ENCODE peak calls at places on chromosomes 13 and 19, in six cellular contexts. One of them, this sample, is unnamed.

GRCh38 chr19:18717601-18718000 is 34.1 kb downstream of the CRTC1 start:
- DNase-seq in HFF-Myc: no peak
- DNase-seq in AG04449: no peak
- DNase-seq in A549: no peak
- DNase-seq in HCT116: no peak
- DNase-seq in heart left ventricle: no peak
- DNase-seq in this sample: no peak

GRCh38 chr19:17579523-17580244 is 24.2 kb downstream of the COLGALT1 start:
- DNase-seq in HFF-Myc: no peak
- DNase-seq in A549: peak; percentile 73
- DNase-seq in AG04449: no peak
- DNase-seq in HCT116: peak; percentile 90
- DNase-seq in heart left ventricle: peak; percentile 44
- DNase-seq in this sample: no peak

GRCh38 chr19:51821921-51822716 is 27.2 kb downstream of the FPR3 start:
- DNase-seq in HFF-Myc: no peak
- DNase-seq in A549: no peak
- DNase-seq in AG04449: no peak
- DNase-seq in heart left ventricle: no peak
- DNase-seq in HCT116: no peak
- DNase-seq in this sample: no peak

GRCh38 chr13:25375727-25376358 is 4.1 kb downstream of the ATP8A2 start:
- DNase-seq in AG04449: peak; percentile 4
- DNase-seq in HCT116: peak; percentile 31
- DNase-seq in A549: peak; percentile 13
- DNase-seq in HFF-Myc: peak; percentile 5
- DNase-seq in heart left ventricle: no peak
- DNase-seq in this sample: no peak

GRCh38 chr19:49549045-49549444 is 21.2 kb downstream of the RCN3 start:
- DNase-seq in HFF-Myc: no peak
- DNase-seq in AG04449: no peak
- DNase-seq in HCT116: no peak
- DNase-seq in heart left ventricle: no peak
- DNase-seq in A549: no peak
- DNase-seq in this sample: no peak

GRCh38 chr19:2167896-2168618 is 4.3 kb downstream of the DOT1L start:
- DNase-seq in heart left ventricle: peak; percentile 85
- DNase-seq in HFF-Myc: no peak
- DNase-seq in HCT116: no peak
- DNase-seq in AG04449: no peak
- DNase-seq in A549: no peak
- DNase-seq in this sample: no peak

GRCh38 chr13:70829748-70830147 is 721.5 kb upstream of the KLHL1 start:
- DNase-seq in HCT116: no peak
- DNase-seq in AG04449: no peak
- DNase-seq in A549: no peak
- DNase-seq in HFF-Myc: no peak
- DNase-seq in heart left ventricle: no peak
- DNase-seq in this sample: no peak

GRCh38 chr13:27960362-27961226 is 8.5 kb downstream of the CDX2 start:
- DNase-seq in AG04449: no peak
- DNase-seq in HCT116: no peak
- DNase-seq in A549: peak; percentile 55
- DNase-seq in HFF-Myc: no peak
- DNase-seq in heart left ventricle: no peak
- DNase-seq in this sample: no peak

GRCh38 chr19:49061000-49061399 is 3.5 kb upstream of the CGB7 start:
- DNase-seq in AG04449: no peak
- DNase-seq in HFF-Myc: no peak
- DNase-seq in heart left ventricle: no peak
- DNase-seq in HCT116: no peak
- DNase-seq in A549: no peak
- DNase-seq in this sample: no peak

GRCh38 chr19:20928371-20928770 is 5.3 kb downstream of the ZNF85 start:
- DNase-seq in HFF-Myc: peak; percentile 14
- DNase-seq in heart left ventricle: no peak
- DNase-seq in AG04449: peak; percentile 50
- DNase-seq in HCT116: no peak
- DNase-seq in A549: no peak
- DNase-seq in this sample: peak; percentile 8

GRCh38 chr13:26600345-26600761 is 42.9 kb downstream of the WASF3 start:
- DNase-seq in A549: no peak
- DNase-seq in HFF-Myc: no peak
- DNase-seq in heart left ventricle: no peak
- DNase-seq in HCT116: no peak
- DNase-seq in AG04449: no peak
- DNase-seq in this sample: peak; percentile 15

GRCh38 chr19:9586764-9587163 is 2.5 kb upstream of the ZNF121 start:
- DNase-seq in heart left ventricle: peak; percentile 48
- DNase-seq in A549: no peak
- DNase-seq in HCT116: peak; percentile 82
- DNase-seq in AG04449: peak; percentile 16
- DNase-seq in HFF-Myc: peak; percentile 26
- DNase-seq in this sample: no peak

GRCh38 chr13:99811067-99811715 is 160.4 kb downstream of the ZIC5 start:
- DNase-seq in HFF-Myc: no peak
- DNase-seq in HCT116: no peak
- DNase-seq in heart left ventricle: no peak
- DNase-seq in A549: no peak
- DNase-seq in AG04449: no peak
- DNase-seq in this sample: no peak

GRCh38 chr13:25046274-25046984 is 49.5 kb upstream of the PABPC3 start:
- DNase-seq in heart left ventricle: no peak
- DNase-seq in A549: no peak
- DNase-seq in AG04449: no peak
- DNase-seq in HCT116: no peak
- DNase-seq in HFF-Myc: no peak
- DNase-seq in this sample: no peak

GRCh38 chr19:43425567-43426392 is 11.1 kb downstream of the TEX101 start:
- DNase-seq in HCT116: peak; percentile 18
- DNase-seq in A549: no peak
- DNase-seq in HFF-Myc: no peak
- DNase-seq in heart left ventricle: no peak
- DNase-seq in AG04449: no peak
- DNase-seq in this sample: no peak

GRCh38 chr19:38464421-38465082 is 31.1 kb downstream of the RYR1 start:
- DNase-seq in HFF-Myc: no peak
- DNase-seq in heart left ventricle: no peak
- DNase-seq in AG04449: no peak
- DNase-seq in HCT116: no peak
- DNase-seq in A549: no peak
- DNase-seq in this sample: no peak

GRCh38 chr19:39430675-39431593 is 4.8 kb downstream of the RPS16 start:
- DNase-seq in HFF-Myc: peak; percentile 83
- DNase-seq in AG04449: no peak
- DNase-seq in A549: peak; percentile 99
- DNase-seq in HCT116: peak; percentile 97
- DNase-seq in heart left ventricle: no peak
- DNase-seq in this sample: no peak

GRCh38 chr13:67277581-67277980 is 47.4 kb upstream of the PCDH9 start:
- DNase-seq in A549: no peak
- DNase-seq in HFF-Myc: no peak
- DNase-seq in HCT116: no peak
- DNase-seq in heart left ventricle: no peak
- DNase-seq in AG04449: no peak
- DNase-seq in this sample: no peak

GRCh38 chr13:41122838-41123237 is 9.8 kb downstream of the KBTBD6 start:
- DNase-seq in AG04449: no peak
- DNase-seq in HCT116: no peak
- DNase-seq in heart left ventricle: no peak
- DNase-seq in HFF-Myc: no peak
- DNase-seq in A549: no peak
- DNase-seq in this sample: no peak

GRCh38 chr19:23436318-23436717 is 41.0 kb upstream of the ZNF91 start:
- DNase-seq in A549: no peak
- DNase-seq in AG04449: no peak
- DNase-seq in heart left ventricle: no peak
- DNase-seq in HFF-Myc: no peak
- DNase-seq in HCT116: no peak
- DNase-seq in this sample: no peak

GRCh38 chr13:110680852-110681251 is 25.1 kb downstream of the CARS2 start:
- DNase-seq in HFF-Myc: no peak
- DNase-seq in HCT116: peak; percentile 10
- DNase-seq in A549: peak; percentile 43
- DNase-seq in AG04449: no peak
- DNase-seq in heart left ventricle: no peak
- DNase-seq in this sample: no peak

GRCh38 chr13:23558675-23559536 is 11.3 kb upstream of the TNFRSF19 start:
- DNase-seq in HFF-Myc: no peak
- DNase-seq in AG04449: peak; percentile 75
- DNase-seq in A549: peak; percentile 72
- DNase-seq in HCT116: peak; percentile 10
- DNase-seq in heart left ventricle: no peak
- DNase-seq in this sample: no peak

GRCh38 chr13:45374917-45375316 is 33.9 kb upstream of the TPT1 start:
- DNase-seq in A549: no peak
- DNase-seq in AG04449: no peak
- DNase-seq in HFF-Myc: no peak
- DNase-seq in HCT116: no peak
- DNase-seq in heart left ventricle: no peak
- DNase-seq in this sample: no peak

GRCh38 chr13:102686024-102686423 is 8.8 kb downstream of the METTL21C start:
- DNase-seq in heart left ventricle: no peak
- DNase-seq in HCT116: no peak
- DNase-seq in A549: no peak
- DNase-seq in HFF-Myc: no peak
- DNase-seq in AG04449: no peak
- DNase-seq in this sample: no peak

GRCh38 chr13:91347996-91348905 is 764 bp downstream of the MIR17HG start:
- DNase-seq in AG04449: no peak
- DNase-seq in heart left ventricle: peak; percentile 61
- DNase-seq in HFF-Myc: no peak
- DNase-seq in A549: peak; percentile 48
- DNase-seq in HCT116: no peak
- DNase-seq in this sample: no peak

GRCh38 chr13:103634066-103634465 is 567.8 kb upstream of the SLC10A2 start:
- DNase-seq in AG04449: no peak
- DNase-seq in heart left ventricle: no peak
- DNase-seq in A549: no peak
- DNase-seq in HCT116: no peak
- DNase-seq in HFF-Myc: no peak
- DNase-seq in this sample: no peak

GRCh38 chr13:51721485-51721884 is 82.5 kb downstream of the DHRS12 start:
- DNase-seq in heart left ventricle: peak; percentile 47
- DNase-seq in A549: no peak
- DNase-seq in HCT116: no peak
- DNase-seq in HFF-Myc: no peak
- DNase-seq in AG04449: no peak
- DNase-seq in this sample: no peak

GRCh38 chr13:94305463-94305862 is 174.0 kb downstream of the DCT start:
- DNase-seq in heart left ventricle: no peak
- DNase-seq in HFF-Myc: peak; percentile 52
- DNase-seq in AG04449: no peak
- DNase-seq in HCT116: no peak
- DNase-seq in A549: no peak
- DNase-seq in this sample: peak; percentile 50

GRCh38 chr13:24008679-24009078 is 111.4 kb upstream of the C1QTNF9B start:
- DNase-seq in AG04449: no peak
- DNase-seq in HCT116: no peak
- DNase-seq in heart left ventricle: no peak
- DNase-seq in HFF-Myc: no peak
- DNase-seq in A549: no peak
- DNase-seq in this sample: no peak

GRCh38 chr13:50543767-50544166 is 299.7 kb downstream of the DLEU7 start:
- DNase-seq in A549: no peak
- DNase-seq in heart left ventricle: no peak
- DNase-seq in AG04449: peak; percentile 65
- DNase-seq in HFF-Myc: no peak
- DNase-seq in HCT116: no peak
- DNase-seq in this sample: no peak

GRCh38 chr19:3403489-3404323 is 37.3 kb downstream of the NFIC start:
- DNase-seq in heart left ventricle: peak; percentile 93
- DNase-seq in A549: no peak
- DNase-seq in HCT116: no peak
- DNase-seq in AG04449: peak; percentile 75
- DNase-seq in HFF-Myc: peak; percentile 78
- DNase-seq in this sample: peak; percentile 87
- H3K4me3 ChIP-seq in heart left ventricle: peak overlapping the region; percentile 47
- H3K4me3 ChIP-seq in A549: no peak overlapping the region
- H3K4me3 ChIP-seq in HCT116: no peak overlapping the region
- H3K4me3 ChIP-seq in AG04449: peak overlapping the region; percentile 34
- H3K4me3 ChIP-seq in HFF-Myc: peak overlapping the region; percentile 31
- H3K4me3 ChIP-seq in this sample: peak overlapping the region; percentile 22

GRCh38 chr13:48222358-48223015 is 10.5 kb upstream of the ITM2B start:
- DNase-seq in AG04449: no peak
- DNase-seq in heart left ventricle: peak; percentile 25
- DNase-seq in HCT116: no peak
- DNase-seq in A549: no peak
- DNase-seq in HFF-Myc: no peak
- DNase-seq in this sample: no peak
- H3K4me3 ChIP-seq in AG04449: no peak overlapping the region
- H3K4me3 ChIP-seq in heart left ventricle: peak overlapping the region; percentile 44
- H3K4me3 ChIP-seq in HCT116: no peak overlapping the region
- H3K4me3 ChIP-seq in A549: peak overlapping the region; percentile 36
- H3K4me3 ChIP-seq in HFF-Myc: no peak overlapping the region
- H3K4me3 ChIP-seq in this sample: peak overlapping the region; percentile 24

DNA sequence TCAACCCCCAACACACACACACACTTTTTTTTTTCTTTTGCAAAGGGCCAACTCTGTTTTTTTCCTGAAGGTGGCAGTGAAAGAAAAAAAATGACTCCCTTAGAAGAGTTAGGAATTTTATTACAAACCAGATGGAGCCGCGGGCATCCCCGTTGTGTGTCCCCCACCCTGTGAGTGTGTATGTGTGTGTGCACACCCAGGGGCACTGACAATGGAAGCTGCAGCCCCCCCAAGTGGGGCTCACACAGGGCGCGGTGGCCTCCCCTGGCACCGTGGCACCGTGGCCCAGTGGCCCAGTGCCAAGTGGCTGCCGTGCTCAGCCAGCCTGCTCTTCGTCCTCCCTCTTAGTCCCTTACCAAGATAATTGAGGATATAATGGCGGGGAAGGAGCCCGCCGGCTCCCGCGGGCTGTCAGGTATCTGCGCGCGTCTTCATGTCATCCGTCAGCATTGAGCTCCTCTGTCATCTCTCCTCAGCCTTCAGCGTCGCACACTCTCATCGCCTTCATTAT is 314.1 kb downstream of the ZNF536 start:
- DNase-seq in HFF-Myc: no peak
- DNase-seq in A549: no peak
- DNase-seq in heart left ventricle: no peak
- DNase-seq in HCT116: no peak
- DNase-seq in AG04449: no peak
- DNase-seq in this sample: no peak
- H3K4me3 ChIP-seq in HFF-Myc: no peak overlapping the region
- H3K4me3 ChIP-seq in A549: no peak overlapping the region
- H3K4me3 ChIP-seq in heart left ventricle: no peak overlapping the region
- H3K4me3 ChIP-seq in HCT116: no peak overlapping the region
- H3K4me3 ChIP-seq in AG04449: no peak overlapping the region
- H3K4me3 ChIP-seq in this sample: no peak overlapping the region

DNA sequence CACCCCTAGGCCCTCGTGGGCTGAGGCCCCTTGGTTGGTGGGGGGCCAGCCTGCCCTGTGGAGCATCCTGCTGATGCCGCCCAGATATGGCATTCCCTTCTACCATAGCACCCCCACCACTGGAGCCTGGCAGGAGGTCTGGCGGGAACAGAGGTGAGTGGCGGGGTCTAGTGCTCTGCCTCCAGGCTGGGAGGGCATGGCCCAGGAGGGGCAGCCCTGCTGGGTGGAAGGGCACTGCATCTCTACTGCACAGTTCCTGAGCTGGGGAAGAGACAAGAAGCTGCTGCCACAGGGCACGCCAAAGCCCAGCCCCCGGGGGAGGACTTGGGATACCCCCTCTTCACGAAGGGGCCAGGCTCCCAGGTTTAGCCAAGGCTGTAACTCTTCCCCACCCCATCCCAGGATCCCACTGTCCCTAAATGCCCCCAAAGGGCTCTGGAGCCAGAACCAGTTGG is 2.4 kb upstream of the KMT2B start:
- DNase-seq in heart left ventricle: no peak
- DNase-seq in HCT116: no peak
- DNase-seq in HFF-Myc: no peak
- DNase-seq in AG04449: no peak
- DNase-seq in A549: no peak
- DNase-seq in this sample: no peak
- H3K4me3 ChIP-seq in heart left ventricle: peak overlapping the region; percentile 91
- H3K4me3 ChIP-seq in HCT116: peak overlapping the region; percentile 94
- H3K4me3 ChIP-seq in HFF-Myc: peak overlapping the region; percentile 84
- H3K4me3 ChIP-seq in AG04449: no peak overlapping the region
- H3K4me3 ChIP-seq in A549: peak overlapping the region; percentile 87
- H3K4me3 ChIP-seq in this sample: no peak overlapping the region